ENCODE peak calls at places on chromosomes 11 and 22, in four cellular contexts. U is epithelial cell of esophagus, Q is aorta, S is HCT116. T is an unnamed sample.

GRCh38 chr11:1388763-1389102 is 1.0 kb upstream of the BRSK2 start:
- DNase-seq in S (no peak), Q (no peak), U (peak), T (no peak)

GRCh38 chr11:45098929-45099328 is 47.5 kb upstream of the PRDM11 start:
- DNase-seq in S (no peak), Q (no peak), U (no peak), T (no peak)

GRCh38 chr22:17575151-17575550 is 11.9 kb downstream of the SLC25A18 start:
- DNase-seq in S (no peak), Q (no peak), U (no peak), T (no peak)

GRCh38 chr11:45815747-45816146 is 10.8 kb downstream of the SLC35C1 start:
- DNase-seq in U (no peak), S (no peak), Q (no peak), T (no peak)

GRCh38 chr11:7571640-7572000 is 57.8 kb downstream of the PPFIBP2 start:
- DNase-seq in Q (peak), S (peak), U (peak), T (no peak)

GRCh38 chr22:45262931-45263789 is 21.6 kb upstream of the UPK3A start:
- DNase-seq in U (no peak), Q (peak), S (no peak), T (no peak)

GRCh38 chr11:58625826-58626460 is 3.5 kb downstream of the CNTF start:
- DNase-seq in Q (no peak), S (no peak), U (peak), T (no peak)

GRCh38 chr11:32792948-32793475 is 1.4 kb downstream of the CCDC73 start:
- DNase-seq in Q (peak), S (peak), U (peak), T (no peak)

GRCh38 chr11:11540157-11540556 is 81.6 kb downstream of the GALNT18 start:
- DNase-seq in U (no peak), S (no peak), Q (no peak), T (no peak)

GRCh38 chr11:64864473-64865285 is 13.7 kb downstream of the EHD1 start:
- DNase-seq in Q (peak), U (peak), S (no peak), T (peak)

GRCh38 chr22:23072911-23073491 is 2.7 kb downstream of the GNAZ start:
- DNase-seq in Q (peak), U (peak), S (no peak), T (no peak)

GRCh38 chr11:6638437-6638836 is 17.2 kb downstream of the DCHS1 start:
- DNase-seq in Q (no peak), S (no peak), U (no peak), T (no peak)

GRCh38 chr11:106473089-106473722 is 395.7 kb downstream of the AASDHPPT start:
- DNase-seq in S (no peak), Q (no peak), U (peak), T (peak)

GRCh38 chr11:91921974-91922373 is 302.6 kb upstream of the FAT3 start:
- DNase-seq in S (no peak), U (peak), Q (no peak), T (no peak)

GRCh38 chr22:22060200-22061084 is 77.9 kb upstream of the TOP3B start:
- DNase-seq in U (peak), Q (peak), S (peak), T (no peak)

GRCh38 chr11:108958446-108959123 is 293.7 kb downstream of the DDX10 start:
- DNase-seq in Q (no peak), U (peak), S (no peak), T (peak)

GRCh38 chr22:29029202-29030000 is 32.2 kb downstream of the C22orf31 start:
- DNase-seq in Q (no peak), S (no peak), U (no peak), T (no peak)

GRCh38 chr22:27045103-27045940 is 387.9 kb downstream of the MIAT start:
- DNase-seq in S (no peak), U (peak), Q (no peak), T (peak)

GRCh38 chr11:110305169-110306018 is 9.0 kb upstream of the RDX start:
- DNase-seq in U (peak), Q (no peak), S (no peak), T (no peak)

GRCh38 chr11:47469411-47470179 is 20.7 kb upstream of the RAPSN start:
- DNase-seq in S (no peak), U (no peak), Q (no peak), T (no peak)

GRCh38 chr11:79173615-79174014 is 267.2 kb downstream of the TENM4 start:
- DNase-seq in S (no peak), Q (peak), U (peak), T (peak)

GRCh38 chr11:70786021-70786665 is 387.8 kb downstream of the CTTN start:
- DNase-seq in U (no peak), S (no peak), Q (no peak), T (no peak)

GRCh38 chr11:29773656-29774264 is 243.1 kb downstream of the KCNA4 start:
- DNase-seq in Q (no peak), S (no peak), U (peak), T (peak)

GRCh38 chr11:62575837-62576236 is 2.1 kb upstream of the EEF1G start:
- DNase-seq in U (no peak), S (no peak), Q (peak), T (no peak)
- H3K4me3 ChIP-seq in U (no peak), S (no peak), Q (no peak), T (no peak)

GRCh38 chr11:73334244-73335203 is 26.4 kb downstream of the ARHGEF17 start:
- DNase-seq in Q (peak), U (peak), S (peak), T (peak)
- H3K4me3 ChIP-seq in Q (no peak), U (no peak), S (peak), T (no peak)

GRCh38 chr11:66045177-66045639 is 3.8 kb downstream of the GAL3ST3 start:
- DNase-seq in Q (peak), U (peak), S (peak), T (peak)
- H3K4me3 ChIP-seq in Q (no peak), U (no peak), S (no peak), T (no peak)

DNA sequence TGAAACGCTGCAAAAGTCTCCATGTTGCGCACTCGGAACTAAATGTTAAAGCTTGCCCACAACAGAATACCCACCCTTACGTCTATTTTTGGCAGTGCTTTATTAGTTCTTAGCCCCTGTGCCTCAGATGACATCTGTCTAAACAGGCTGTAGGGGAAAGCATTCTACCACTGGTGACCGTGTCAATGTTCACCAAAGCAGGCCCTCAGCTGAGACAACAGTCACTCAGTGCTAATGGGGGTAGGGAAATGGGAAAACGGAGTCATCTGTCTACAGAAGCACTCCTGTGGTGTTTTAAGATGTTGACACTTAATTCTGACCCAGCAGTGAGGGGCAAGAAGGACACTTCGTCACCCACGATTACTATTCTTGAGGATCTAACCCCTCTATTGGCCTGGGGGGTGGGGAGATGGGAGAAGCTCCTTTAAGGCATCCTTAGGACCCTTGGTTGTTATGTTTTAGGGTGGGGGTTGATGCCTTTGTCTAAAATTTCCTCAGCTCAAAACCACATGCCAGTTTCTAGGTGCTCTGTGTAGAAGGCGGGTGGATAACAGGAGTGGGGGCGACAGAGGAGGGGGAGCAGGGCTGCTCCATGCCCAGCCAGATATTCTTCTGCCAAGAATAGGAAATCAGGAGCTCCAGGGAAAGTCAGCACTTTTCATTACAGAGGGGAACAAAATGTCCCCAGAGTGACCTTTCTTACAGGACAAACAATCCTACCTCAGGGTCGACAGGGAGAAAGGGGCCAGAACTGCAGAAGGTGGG is 15.6 kb upstream of the MFRP start:
- DNase-seq in U (no peak), S (no peak), Q (no peak), T (no peak)
- H3K4me3 ChIP-seq in U (no peak), S (no peak), Q (no peak), T (peak)

DNA sequence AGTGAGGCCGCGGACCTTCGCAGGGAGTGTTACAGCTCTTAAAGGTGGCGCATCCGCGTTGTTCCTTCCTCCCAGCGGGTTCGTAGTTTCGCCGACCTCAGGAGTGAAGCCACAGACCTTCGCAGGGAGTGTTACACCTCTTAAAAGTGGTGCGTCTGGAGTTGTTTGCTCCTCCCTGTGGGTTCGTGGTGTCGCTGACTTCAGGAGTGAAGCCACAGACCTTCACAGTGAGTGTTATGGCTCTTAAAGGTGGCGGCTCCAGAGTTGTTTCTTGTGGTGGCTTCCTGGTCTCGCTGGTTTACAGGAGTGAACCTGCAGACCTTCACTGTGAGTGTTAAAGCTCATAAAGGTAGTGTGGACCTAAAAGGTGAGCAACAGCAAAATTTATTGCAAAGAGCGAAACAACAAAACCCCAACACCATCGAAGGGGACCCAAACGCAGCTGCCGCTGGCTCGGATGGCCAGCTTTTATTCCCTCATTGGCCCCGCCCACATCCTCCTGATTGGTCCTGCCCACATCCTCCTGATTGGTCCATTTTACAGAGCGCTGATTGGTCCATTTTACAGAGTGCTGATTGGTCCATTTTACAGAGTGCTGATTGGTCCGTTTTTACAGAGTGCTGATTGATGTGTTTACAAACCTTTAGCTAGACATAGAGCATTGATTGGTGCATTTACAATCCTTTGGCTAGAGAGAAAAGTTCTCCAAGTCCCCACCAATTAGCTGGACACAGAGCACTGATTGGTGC is 1.2 kb upstream of the TMEM45B start:
- DNase-seq in S (no peak), Q (no peak), U (no peak), T (no peak)
- H3K4me3 ChIP-seq in S (no peak), Q (no peak), U (no peak), T (no peak)

GRCh38 chr22:42073568-42074152 is 388 bp upstream of the PHETA2 start:
- DNase-seq in S (no peak), Q (no peak), U (no peak), T (no peak)
- H3K4me3 ChIP-seq in S (no peak), Q (peak), U (peak), T (peak)

DNA sequence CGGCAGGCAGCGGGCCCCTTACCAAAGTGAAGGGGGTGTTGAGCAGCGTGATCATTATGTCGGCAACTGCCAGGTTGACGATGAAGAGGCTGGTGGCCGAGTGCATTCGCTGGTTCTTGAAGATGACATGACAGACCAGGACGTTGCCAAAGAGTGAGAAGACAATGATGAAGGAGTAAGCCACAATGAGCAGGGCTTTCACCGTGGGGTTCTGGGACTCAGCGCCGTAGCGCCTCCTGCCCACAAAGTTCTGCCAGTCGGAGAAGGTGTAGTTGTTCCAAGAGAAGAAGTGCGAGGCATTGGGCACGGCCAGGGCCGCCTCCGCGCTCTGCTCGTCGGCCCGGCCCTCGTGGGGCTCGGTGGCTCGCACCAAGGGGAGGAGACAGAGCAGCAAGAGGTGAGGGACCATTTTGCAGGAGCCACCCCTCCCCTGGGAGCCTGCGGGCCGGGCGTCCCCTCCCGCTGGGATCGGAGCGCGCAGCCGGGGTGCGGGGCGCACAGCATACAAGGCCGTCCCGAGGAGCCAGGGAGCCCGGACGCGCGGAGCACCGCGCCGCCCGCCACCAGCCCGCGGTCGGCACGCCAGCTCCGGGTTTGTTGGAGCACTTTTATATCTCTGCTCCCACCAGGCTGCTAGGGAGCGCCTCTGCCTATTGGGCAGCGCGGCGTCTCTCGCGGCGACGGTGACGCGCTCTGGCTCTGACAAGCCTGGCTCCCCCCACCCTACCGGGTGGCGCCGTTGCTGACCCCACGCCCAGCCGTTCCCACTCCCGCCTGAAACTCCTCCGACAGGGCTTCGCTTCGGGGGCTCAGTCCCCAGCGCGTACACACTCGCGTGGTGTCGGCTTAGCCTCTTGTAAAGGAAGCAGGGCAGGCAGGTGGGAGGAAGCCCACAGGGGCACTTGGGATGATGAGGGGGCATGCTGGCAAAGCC is at the start of gene GPR83:
- DNase-seq in S (no peak), U (peak), Q (no peak), T (no peak)
- H3K4me3 ChIP-seq in S (no peak), U (peak), Q (no peak), T (peak)